ENCODE peak calls at places on chromosomes 5 and 9, in nine cellular contexts. One of them, this sample, is unnamed. For H3K9me3, the result is how much of the 10 kb centered on the place peaks cover.

GRCh38 chr5:179192185-179192890 is 132.2 kb downstream of the ZNF354C start:
- DNase-seq in tibial nerve: no peak
- DNase-seq in ovary: no peak
- DNase-seq in A549: no peak
- DNase-seq in CD8-positive, alpha-beta T cell: no peak
- DNase-seq in heart right ventricle: no peak
- DNase-seq in lower lobe of right lung: peak
- DNase-seq in esophagus squamous epithelium: no peak
- DNase-seq in lung: no peak
- DNase-seq in this sample: peak

GRCh38 chr5:73968729-73969128 is 342.7 kb downstream of the ARHGEF28 start:
- DNase-seq in tibial nerve: no peak
- DNase-seq in ovary: no peak
- DNase-seq in A549: no peak
- DNase-seq in CD8-positive, alpha-beta T cell: no peak
- DNase-seq in heart right ventricle: no peak
- DNase-seq in lower lobe of right lung: no peak
- DNase-seq in esophagus squamous epithelium: no peak
- DNase-seq in lung: no peak
- DNase-seq in this sample: no peak

GRCh38 chr5:138949988-138950387 is 74.9 kb upstream of the LRRTM2 start:
- DNase-seq in tibial nerve: no peak
- DNase-seq in ovary: no peak
- DNase-seq in A549: no peak
- DNase-seq in CD8-positive, alpha-beta T cell: no peak
- DNase-seq in heart right ventricle: no peak
- DNase-seq in lower lobe of right lung: no peak
- DNase-seq in esophagus squamous epithelium: no peak
- DNase-seq in lung: no peak
- DNase-seq in this sample: no peak

GRCh38 chr5:131387236-131387635 is 123.4 kb downstream of the CDC42SE2 start:
- DNase-seq in tibial nerve: no peak
- DNase-seq in ovary: no peak
- DNase-seq in A549: no peak
- DNase-seq in CD8-positive, alpha-beta T cell: no peak
- DNase-seq in heart right ventricle: no peak
- DNase-seq in lower lobe of right lung: no peak
- DNase-seq in esophagus squamous epithelium: no peak
- DNase-seq in lung: no peak
- DNase-seq in this sample: no peak

GRCh38 chr5:71483355-71483754 is 27.9 kb downstream of the BDP1 start:
- DNase-seq in tibial nerve: no peak
- DNase-seq in ovary: no peak
- DNase-seq in A549: peak
- DNase-seq in CD8-positive, alpha-beta T cell: no peak
- DNase-seq in heart right ventricle: no peak
- DNase-seq in lower lobe of right lung: no peak
- DNase-seq in esophagus squamous epithelium: no peak
- DNase-seq in lung: no peak
- DNase-seq in this sample: no peak

GRCh38 chr9:19720374-19720773 is 68.5 kb downstream of the SLC24A2 start:
- DNase-seq in tibial nerve: no peak
- DNase-seq in ovary: no peak
- DNase-seq in A549: peak
- DNase-seq in CD8-positive, alpha-beta T cell: no peak
- DNase-seq in heart right ventricle: no peak
- DNase-seq in lower lobe of right lung: no peak
- DNase-seq in esophagus squamous epithelium: no peak
- DNase-seq in lung: no peak
- DNase-seq in this sample: no peak

GRCh38 chr5:85132269-85132668 is 747.6 kb upstream of the EDIL3 start:
- DNase-seq in tibial nerve: no peak
- DNase-seq in ovary: no peak
- DNase-seq in A549: no peak
- DNase-seq in CD8-positive, alpha-beta T cell: no peak
- DNase-seq in heart right ventricle: no peak
- DNase-seq in lower lobe of right lung: no peak
- DNase-seq in esophagus squamous epithelium: no peak
- DNase-seq in lung: no peak
- DNase-seq in this sample: no peak

GRCh38 chr9:128203842-128204551 is 818 bp downstream of the DNM1 start:
- DNase-seq in tibial nerve: no peak
- DNase-seq in ovary: peak
- DNase-seq in A549: peak
- DNase-seq in CD8-positive, alpha-beta T cell: no peak
- DNase-seq in heart right ventricle: peak
- DNase-seq in lower lobe of right lung: no peak
- DNase-seq in esophagus squamous epithelium: no peak
- DNase-seq in lung: no peak
- DNase-seq in this sample: peak

GRCh38 chr9:15349892-15350761 is 43.1 kb upstream of the TTC39B start:
- DNase-seq in tibial nerve: no peak
- DNase-seq in ovary: no peak
- DNase-seq in A549: peak
- DNase-seq in CD8-positive, alpha-beta T cell: peak
- DNase-seq in heart right ventricle: no peak
- DNase-seq in lower lobe of right lung: no peak
- DNase-seq in esophagus squamous epithelium: no peak
- DNase-seq in lung: no peak
- DNase-seq in this sample: no peak

GRCh38 chr9:91246842-91247241 is 114.9 kb downstream of the AUH start:
- DNase-seq in tibial nerve: no peak
- DNase-seq in ovary: no peak
- DNase-seq in A549: no peak
- DNase-seq in CD8-positive, alpha-beta T cell: no peak
- DNase-seq in heart right ventricle: no peak
- DNase-seq in lower lobe of right lung: no peak
- DNase-seq in esophagus squamous epithelium: no peak
- DNase-seq in lung: no peak
- DNase-seq in this sample: no peak

GRCh38 chr5:73853091-73853490 is 227.1 kb downstream of the ARHGEF28 start:
- DNase-seq in tibial nerve: no peak
- DNase-seq in ovary: no peak
- DNase-seq in A549: peak
- DNase-seq in CD8-positive, alpha-beta T cell: no peak
- DNase-seq in heart right ventricle: no peak
- DNase-seq in lower lobe of right lung: no peak
- DNase-seq in esophagus squamous epithelium: no peak
- DNase-seq in lung: no peak
- DNase-seq in this sample: no peak

GRCh38 chr9:37373621-37374020 is 48.9 kb upstream of the GRHPR start:
- DNase-seq in tibial nerve: no peak
- DNase-seq in ovary: no peak
- DNase-seq in A549: no peak
- DNase-seq in CD8-positive, alpha-beta T cell: no peak
- DNase-seq in heart right ventricle: no peak
- DNase-seq in lower lobe of right lung: no peak
- DNase-seq in esophagus squamous epithelium: no peak
- DNase-seq in lung: no peak
- DNase-seq in this sample: no peak

GRCh38 chr9:72597606-72598005 is 76.2 kb downstream of the TMC1 start:
- DNase-seq in tibial nerve: no peak
- DNase-seq in ovary: no peak
- DNase-seq in A549: no peak
- DNase-seq in CD8-positive, alpha-beta T cell: no peak
- DNase-seq in heart right ventricle: no peak
- DNase-seq in lower lobe of right lung: no peak
- DNase-seq in esophagus squamous epithelium: no peak
- DNase-seq in lung: no peak
- DNase-seq in this sample: no peak

GRCh38 chr5:60458669-60459068 is 241.3 kb downstream of the DEPDC1B start:
- DNase-seq in tibial nerve: no peak
- DNase-seq in ovary: no peak
- DNase-seq in A549: peak
- DNase-seq in CD8-positive, alpha-beta T cell: no peak
- DNase-seq in heart right ventricle: no peak
- DNase-seq in lower lobe of right lung: no peak
- DNase-seq in esophagus squamous epithelium: no peak
- DNase-seq in lung: no peak
- DNase-seq in this sample: no peak

GRCh38 chr5:140345919-140346347 is 470 bp downstream of the HBEGF start:
- DNase-seq in tibial nerve: no peak
- DNase-seq in ovary: peak
- DNase-seq in A549: peak
- DNase-seq in CD8-positive, alpha-beta T cell: no peak
- DNase-seq in heart right ventricle: peak
- DNase-seq in lower lobe of right lung: peak
- DNase-seq in esophagus squamous epithelium: no peak
- DNase-seq in lung: peak
- DNase-seq in this sample: peak

GRCh38 chr5:153504726-153505125 is 14.3 kb downstream of the GRIA1 start:
- DNase-seq in tibial nerve: no peak
- DNase-seq in ovary: no peak
- DNase-seq in A549: no peak
- DNase-seq in CD8-positive, alpha-beta T cell: no peak
- DNase-seq in heart right ventricle: no peak
- DNase-seq in lower lobe of right lung: no peak
- DNase-seq in esophagus squamous epithelium: no peak
- DNase-seq in lung: no peak
- DNase-seq in this sample: no peak

GRCh38 chr5:154444559-154445421 is 1.0 kb upstream of the SAP30L start:
- DNase-seq in tibial nerve: peak
- DNase-seq in ovary: peak
- DNase-seq in A549: peak
- DNase-seq in CD8-positive, alpha-beta T cell: peak
- DNase-seq in heart right ventricle: no peak
- DNase-seq in lower lobe of right lung: no peak
- DNase-seq in esophagus squamous epithelium: no peak
- DNase-seq in lung: no peak
- DNase-seq in this sample: no peak

GRCh38 chr5:132026516-132027008 is 15.1 kb upstream of the ACSL6 start:
- DNase-seq in tibial nerve: no peak
- DNase-seq in ovary: peak
- DNase-seq in A549: no peak
- DNase-seq in CD8-positive, alpha-beta T cell: peak
- DNase-seq in heart right ventricle: no peak
- DNase-seq in lower lobe of right lung: no peak
- DNase-seq in esophagus squamous epithelium: no peak
- DNase-seq in lung: peak
- DNase-seq in this sample: no peak

GRCh38 chr9:135474915-135475314 is 4.7 kb upstream of the PPP1R26 start:
- DNase-seq in tibial nerve: no peak
- DNase-seq in ovary: no peak
- DNase-seq in A549: peak
- DNase-seq in CD8-positive, alpha-beta T cell: no peak
- DNase-seq in heart right ventricle: no peak
- DNase-seq in lower lobe of right lung: peak
- DNase-seq in esophagus squamous epithelium: no peak
- DNase-seq in lung: no peak
- DNase-seq in this sample: no peak
- TF ChIP-seq CTCF in tibial nerve: no peak
- TF ChIP-seq CTCF in ovary: no peak
- TF ChIP-seq CTCF in A549: peak
- TF ChIP-seq CTCF in CD8-positive, alpha-beta T cell: peak
- TF ChIP-seq CTCF in heart right ventricle: peak
- TF ChIP-seq CTCF in lower lobe of right lung: peak
- TF ChIP-seq CTCF in esophagus squamous epithelium: no peak
- TF ChIP-seq CTCF in lung: no peak
- TF ChIP-seq CTCF in this sample: no peak

GRCh38 chr9:126144215-126144614 is 182.4 kb upstream of the MVB12B start:
- DNase-seq in tibial nerve: no peak
- DNase-seq in ovary: no peak
- DNase-seq in A549: no peak
- DNase-seq in CD8-positive, alpha-beta T cell: no peak
- DNase-seq in heart right ventricle: no peak
- DNase-seq in lower lobe of right lung: no peak
- DNase-seq in esophagus squamous epithelium: no peak
- DNase-seq in lung: no peak
- DNase-seq in this sample: no peak
- H3K4me3 ChIP-seq in tibial nerve: no peak
- H3K4me3 ChIP-seq in ovary: no peak
- H3K4me3 ChIP-seq in A549: no peak
- H3K4me3 ChIP-seq in CD8-positive, alpha-beta T cell: no peak
- H3K4me3 ChIP-seq in heart right ventricle: no peak
- H3K4me3 ChIP-seq in lower lobe of right lung: no peak
- H3K4me3 ChIP-seq in esophagus squamous epithelium: no peak
- H3K4me3 ChIP-seq in lung: no peak
- H3K4me3 ChIP-seq in this sample: no peak

GRCh38 chr9:115085773-115086377 is 32.1 kb downstream of the TNC start:
- DNase-seq in tibial nerve: no peak
- DNase-seq in ovary: no peak
- DNase-seq in A549: no peak
- DNase-seq in CD8-positive, alpha-beta T cell: no peak
- DNase-seq in heart right ventricle: no peak
- DNase-seq in lower lobe of right lung: no peak
- DNase-seq in esophagus squamous epithelium: no peak
- DNase-seq in lung: no peak
- DNase-seq in this sample: no peak

GRCh38 chr9:115086461-115086860 is 31.5 kb downstream of the TNC start:
- DNase-seq in tibial nerve: no peak
- DNase-seq in ovary: no peak
- DNase-seq in A549: no peak
- DNase-seq in CD8-positive, alpha-beta T cell: no peak
- DNase-seq in heart right ventricle: no peak
- DNase-seq in lower lobe of right lung: no peak
- DNase-seq in esophagus squamous epithelium: no peak
- DNase-seq in lung: no peak
- DNase-seq in this sample: no peak

GRCh38 chr9:115084709-115085108 is 33.2 kb downstream of the TNC start:
- DNase-seq in tibial nerve: no peak
- DNase-seq in ovary: no peak
- DNase-seq in A549: no peak
- DNase-seq in CD8-positive, alpha-beta T cell: no peak
- DNase-seq in heart right ventricle: no peak
- DNase-seq in lower lobe of right lung: no peak
- DNase-seq in esophagus squamous epithelium: no peak
- DNase-seq in lung: no peak
- DNase-seq in this sample: no peak

GRCh38 chr9:115086886-115087285 is 31.1 kb downstream of the TNC start:
- DNase-seq in tibial nerve: no peak
- DNase-seq in ovary: no peak
- DNase-seq in A549: no peak
- DNase-seq in CD8-positive, alpha-beta T cell: no peak
- DNase-seq in heart right ventricle: no peak
- DNase-seq in lower lobe of right lung: no peak
- DNase-seq in esophagus squamous epithelium: no peak
- DNase-seq in lung: no peak
- DNase-seq in this sample: no peak

GRCh38 chr9:115084157-115084556 is 33.8 kb downstream of the TNC start:
- DNase-seq in tibial nerve: no peak
- DNase-seq in ovary: no peak
- DNase-seq in A549: no peak
- DNase-seq in CD8-positive, alpha-beta T cell: no peak
- DNase-seq in heart right ventricle: no peak
- DNase-seq in lower lobe of right lung: no peak
- DNase-seq in esophagus squamous epithelium: no peak
- DNase-seq in lung: no peak
- DNase-seq in this sample: no peak
- H3K9me3 ChIP-seq in tibial nerve: under half
- H3K9me3 ChIP-seq in ovary: under half
- H3K9me3 ChIP-seq in A549: under half
- H3K9me3 ChIP-seq in CD8-positive, alpha-beta T cell: under half
- H3K9me3 ChIP-seq in heart right ventricle: under half
- H3K9me3 ChIP-seq in lower lobe of right lung: under half
- H3K9me3 ChIP-seq in esophagus squamous epithelium: under half
- H3K9me3 ChIP-seq in lung: under half
- H3K9me3 ChIP-seq in this sample: under half

DNA sequence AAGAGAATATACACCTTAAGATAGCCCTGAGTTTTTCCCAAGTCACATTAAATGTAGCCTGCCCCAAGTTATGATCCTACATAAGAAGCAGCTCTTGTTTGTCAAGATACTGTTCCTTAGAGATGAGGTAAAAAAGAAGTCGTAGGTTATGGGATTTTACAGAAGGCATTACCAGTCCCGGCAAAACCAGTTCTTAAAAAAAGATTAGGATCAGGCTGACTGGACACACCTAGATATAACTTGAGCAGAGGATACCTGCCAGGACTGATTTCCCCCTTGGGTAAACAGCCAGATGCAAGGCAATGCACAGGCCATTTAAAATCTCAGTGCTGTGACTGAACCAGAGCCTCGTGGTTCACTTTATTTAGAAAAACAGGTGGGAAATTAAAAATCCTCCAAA is 14.1 kb upstream of the SEMA5A start:
- DNase-seq in tibial nerve: no peak
- DNase-seq in ovary: no peak
- DNase-seq in A549: no peak
- DNase-seq in CD8-positive, alpha-beta T cell: no peak
- DNase-seq in heart right ventricle: no peak
- DNase-seq in lower lobe of right lung: no peak
- DNase-seq in esophagus squamous epithelium: no peak
- DNase-seq in lung: no peak
- DNase-seq in this sample: no peak
- TF ChIP-seq CTCF in tibial nerve: no peak
- TF ChIP-seq CTCF in ovary: no peak
- TF ChIP-seq CTCF in A549: no peak
- TF ChIP-seq CTCF in CD8-positive, alpha-beta T cell: no peak
- TF ChIP-seq CTCF in heart right ventricle: no peak
- TF ChIP-seq CTCF in lower lobe of right lung: no peak
- TF ChIP-seq CTCF in esophagus squamous epithelium: no peak
- TF ChIP-seq CTCF in lung: no peak
- TF ChIP-seq CTCF in this sample: no peak

This sample was measured in psoas muscle.